ENCODE peak calls at places on chromosomes 12 and 14, in five cellular contexts. One of them, this sample, is unnamed. For H3K9me3, the result is how much of the 10 kb centered on the place peaks cover.

GRCh38 chr12:66003951-66004350 is 126.6 kb downstream of the LLPH start:
- DNase-seq in prostate gland: no peak
- DNase-seq in suprapubic skin: no peak
- DNase-seq in transverse colon: no peak
- DNase-seq in H1: no peak
- DNase-seq in this sample: no peak

GRCh38 chr14:100660498-100661339 is 66.0 kb upstream of the DLK1 start:
- DNase-seq in suprapubic skin: no peak
- DNase-seq in prostate gland: no peak
- DNase-seq in H1: no peak
- DNase-seq in transverse colon: no peak
- DNase-seq in this sample: no peak

GRCh38 chr12:119068129-119068856 is 87.0 kb downstream of the SRRM4 start:
- DNase-seq in transverse colon: no peak
- DNase-seq in prostate gland: no peak
- DNase-seq in suprapubic skin: no peak
- DNase-seq in H1: no peak
- DNase-seq in this sample: no peak

GRCh38 chr12:55019784-55020183 is at the start of gene NEUROD4:
- DNase-seq in prostate gland: peak
- DNase-seq in suprapubic skin: no peak
- DNase-seq in H1: peak
- DNase-seq in transverse colon: no peak
- DNase-seq in this sample: peak

GRCh38 chr12:106227641-106228319 is 20.0 kb downstream of the CKAP4 start:
- DNase-seq in prostate gland: peak
- DNase-seq in suprapubic skin: peak
- DNase-seq in transverse colon: peak
- DNase-seq in H1: no peak
- DNase-seq in this sample: peak

GRCh38 chr14:99179506-99179905 is 92.5 kb downstream of the BCL11B start:
- DNase-seq in transverse colon: no peak
- DNase-seq in prostate gland: no peak
- DNase-seq in suprapubic skin: peak
- DNase-seq in H1: no peak
- DNase-seq in this sample: no peak

GRCh38 chr12:65756956-65757511 is 67.2 kb upstream of the HMGA2 start:
- DNase-seq in H1: no peak
- DNase-seq in transverse colon: no peak
- DNase-seq in prostate gland: no peak
- DNase-seq in suprapubic skin: no peak
- DNase-seq in this sample: no peak

GRCh38 chr14:31510222-31510621 is 22.4 kb upstream of the GPR33 start:
- DNase-seq in H1: no peak
- DNase-seq in prostate gland: no peak
- DNase-seq in transverse colon: no peak
- DNase-seq in suprapubic skin: no peak
- DNase-seq in this sample: no peak

GRCh38 chr12:2804390-2805145 is 7.9 kb upstream of the ITFG2 start:
- DNase-seq in prostate gland: no peak
- DNase-seq in transverse colon: no peak
- DNase-seq in suprapubic skin: no peak
- DNase-seq in H1: no peak
- DNase-seq in this sample: no peak

GRCh38 chr12:131620520-131620919 is 90.4 kb upstream of the SFSWAP start:
- DNase-seq in suprapubic skin: no peak
- DNase-seq in H1: no peak
- DNase-seq in transverse colon: no peak
- DNase-seq in prostate gland: no peak
- DNase-seq in this sample: no peak

GRCh38 chr12:30529489-30530269 is 166.0 kb downstream of the IPO8 start:
- DNase-seq in prostate gland: no peak
- DNase-seq in H1: no peak
- DNase-seq in transverse colon: no peak
- DNase-seq in suprapubic skin: no peak
- DNase-seq in this sample: no peak

GRCh38 chr12:89884365-89884915 is 175.8 kb upstream of the ATP2B1 start:
- DNase-seq in transverse colon: no peak
- DNase-seq in prostate gland: no peak
- DNase-seq in H1: no peak
- DNase-seq in suprapubic skin: no peak
- DNase-seq in this sample: no peak

GRCh38 chr12:94595152-94595551 is 55.2 kb downstream of the TMCC3 start:
- DNase-seq in H1: no peak
- DNase-seq in transverse colon: no peak
- DNase-seq in prostate gland: no peak
- DNase-seq in suprapubic skin: no peak
- DNase-seq in this sample: no peak

GRCh38 chr12:93033948-93034347 is 104.9 kb upstream of the EEA1 start:
- DNase-seq in H1: no peak
- DNase-seq in transverse colon: no peak
- DNase-seq in suprapubic skin: no peak
- DNase-seq in prostate gland: no peak
- DNase-seq in this sample: no peak

GRCh38 chr14:58298880-58299664 is 717 bp downstream of the ARID4A start:
- DNase-seq in prostate gland: peak
- DNase-seq in H1: no peak
- DNase-seq in transverse colon: peak
- DNase-seq in suprapubic skin: peak
- DNase-seq in this sample: peak

GRCh38 chr12:103737881-103738280 is 103.2 kb downstream of the NT5DC3 start:
- DNase-seq in H1: no peak
- DNase-seq in transverse colon: no peak
- DNase-seq in suprapubic skin: no peak
- DNase-seq in prostate gland: no peak
- DNase-seq in this sample: no peak

GRCh38 chr12:116204169-116204568 is 73.3 kb downstream of the MED13L start:
- DNase-seq in prostate gland: no peak
- DNase-seq in H1: no peak
- DNase-seq in suprapubic skin: no peak
- DNase-seq in transverse colon: no peak
- DNase-seq in this sample: no peak

GRCh38 chr12:82583756-82584155 is 103.0 kb upstream of the TMTC2 start:
- DNase-seq in prostate gland: no peak
- DNase-seq in transverse colon: no peak
- DNase-seq in suprapubic skin: no peak
- DNase-seq in H1: no peak
- DNase-seq in this sample: no peak

GRCh38 chr12:132204822-132205270 is 60.6 kb downstream of the NOC4L start:
- DNase-seq in transverse colon: no peak
- DNase-seq in H1: no peak
- DNase-seq in prostate gland: no peak
- DNase-seq in suprapubic skin: no peak
- DNase-seq in this sample: no peak

GRCh38 chr12:116259800-116260589 is 17.5 kb downstream of the MED13L start:
- DNase-seq in H1: no peak
- DNase-seq in prostate gland: no peak
- DNase-seq in suprapubic skin: no peak
- DNase-seq in transverse colon: no peak
- DNase-seq in this sample: no peak

GRCh38 chr12:65525501-65526141 is 247.1 kb downstream of the MSRB3 start:
- DNase-seq in H1: no peak
- DNase-seq in transverse colon: no peak
- DNase-seq in suprapubic skin: no peak
- DNase-seq in prostate gland: no peak
- DNase-seq in this sample: no peak

GRCh38 chr12:4978737-4979136 is 64.9 kb upstream of the KCNA5 start:
- DNase-seq in transverse colon: no peak
- DNase-seq in prostate gland: no peak
- DNase-seq in suprapubic skin: no peak
- DNase-seq in H1: no peak
- DNase-seq in this sample: no peak

GRCh38 chr14:50383618-50384225 is 13.0 kb downstream of the CDKL1 start:
- DNase-seq in suprapubic skin: no peak
- DNase-seq in prostate gland: no peak
- DNase-seq in transverse colon: no peak
- DNase-seq in H1: no peak
- DNase-seq in this sample: no peak

GRCh38 chr14:106605548-106606448 is 1079.4 kb downstream of the TMEM121 start:
- DNase-seq in prostate gland: no peak
- DNase-seq in suprapubic skin: no peak
- DNase-seq in H1: no peak
- DNase-seq in transverse colon: peak
- DNase-seq in this sample: peak

GRCh38 chr14:106610691-106611090 is 1084.3 kb downstream of the TMEM121 start:
- DNase-seq in H1: no peak
- DNase-seq in prostate gland: no peak
- DNase-seq in transverse colon: no peak
- DNase-seq in suprapubic skin: no peak
- DNase-seq in this sample: no peak

DNA sequence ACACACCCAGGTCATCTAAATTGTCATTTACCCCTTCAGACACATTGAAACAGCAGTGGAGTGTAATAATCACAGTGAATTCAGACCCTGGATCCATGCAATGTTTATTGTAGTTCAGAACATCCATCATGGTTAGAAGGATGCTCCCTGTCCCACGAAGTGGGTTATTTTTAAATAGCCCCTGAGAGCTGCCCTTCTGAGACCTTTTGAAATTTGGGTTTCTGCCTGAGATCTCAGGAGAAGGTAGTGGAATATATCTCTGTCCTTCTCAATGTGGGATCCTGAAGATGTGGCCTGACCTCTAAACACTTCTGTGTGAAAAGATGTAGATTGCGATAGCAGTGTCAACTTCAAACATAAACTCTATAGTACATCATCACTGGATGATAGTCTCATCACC is 1080.6 kb downstream of the TMEM121 start:
- DNase-seq in prostate gland: no peak
- DNase-seq in suprapubic skin: no peak
- DNase-seq in H1: no peak
- DNase-seq in transverse colon: no peak
- DNase-seq in this sample: no peak
- H3K9me3 ChIP-seq in prostate gland: under half
- H3K9me3 ChIP-seq in suprapubic skin: under half
- H3K9me3 ChIP-seq in H1: half or more
- H3K9me3 ChIP-seq in transverse colon: under half
- H3K9me3 ChIP-seq in this sample: under half

DNA sequence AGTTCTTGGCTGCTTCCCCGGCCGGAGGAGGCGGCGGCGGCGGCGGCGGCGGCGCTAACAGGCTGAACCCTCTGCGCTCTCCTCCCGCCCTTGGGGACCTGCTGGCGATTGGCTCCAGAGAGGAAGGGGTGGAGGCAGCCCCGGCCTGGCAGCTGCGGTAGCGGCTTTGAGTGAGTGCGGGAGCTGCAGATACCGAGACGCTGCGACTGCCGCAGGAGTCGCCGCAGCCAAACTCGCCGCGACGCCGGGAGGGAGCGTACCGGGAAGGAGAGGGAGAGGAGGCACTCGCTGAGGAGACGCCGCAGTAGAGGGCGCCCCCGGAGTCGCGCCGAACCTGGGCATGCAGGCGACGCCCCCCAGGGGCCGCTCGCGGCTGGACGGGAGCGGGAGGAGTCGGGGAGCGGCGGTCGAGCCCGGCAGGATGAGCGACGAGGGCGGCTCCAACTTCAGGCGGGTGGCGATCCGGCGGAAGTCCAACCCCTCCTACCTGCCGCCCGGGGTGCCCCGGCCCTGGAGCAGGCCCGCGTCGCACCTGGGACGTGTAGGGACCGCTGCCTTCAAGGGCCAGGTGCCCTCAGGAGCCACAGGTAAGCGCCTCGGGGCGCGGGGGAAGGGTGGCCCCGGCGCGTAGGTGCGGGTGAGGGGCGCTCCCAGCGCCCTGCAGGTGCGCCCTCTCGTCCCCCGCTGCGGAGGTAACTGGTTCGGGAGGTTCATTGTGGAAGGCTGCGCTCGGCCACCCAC is at the start of gene FGD4:
- DNase-seq in prostate gland: peak
- DNase-seq in transverse colon: peak
- DNase-seq in suprapubic skin: peak
- DNase-seq in H1: peak
- DNase-seq in this sample: peak
- TF ChIP-seq POLR2AphosphoS5 in prostate gland: peak
- TF ChIP-seq POLR2AphosphoS5 in transverse colon: peak
- TF ChIP-seq POLR2AphosphoS5 in suprapubic skin: no peak
- TF ChIP-seq POLR2AphosphoS5 in H1: peak
- TF ChIP-seq POLR2AphosphoS5 in this sample: peak

GRCh38 chr12:9108504-9109212 is 7.1 kb downstream of the A2M start:
- DNase-seq in suprapubic skin: no peak
- DNase-seq in transverse colon: no peak
- DNase-seq in prostate gland: no peak
- DNase-seq in H1: no peak
- DNase-seq in this sample: no peak
- TF ChIP-seq POLR2A in suprapubic skin: no peak
- TF ChIP-seq POLR2A in transverse colon: no peak
- TF ChIP-seq POLR2A in prostate gland: no peak
- TF ChIP-seq POLR2A in H1: no peak
- TF ChIP-seq POLR2A in this sample: no peak

DNA sequence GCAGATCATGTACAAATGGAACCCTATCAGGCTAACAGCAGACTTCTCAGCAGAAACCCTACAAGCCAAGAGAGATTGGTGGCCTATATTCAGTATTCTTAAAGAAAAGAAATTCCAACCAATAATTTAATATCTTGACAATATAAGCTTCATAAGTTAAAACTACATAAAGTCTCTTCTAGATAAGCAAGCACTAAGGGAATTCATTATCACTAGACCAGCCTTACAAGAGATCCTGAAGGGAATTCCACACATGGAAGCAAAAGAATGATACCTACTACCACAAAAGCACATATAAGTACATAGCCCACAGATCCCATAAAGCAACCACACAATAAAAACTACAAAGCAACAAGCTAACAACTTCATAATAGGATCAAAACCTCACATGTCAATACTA is 60.4 kb upstream of the SCAF11 start:
- DNase-seq in suprapubic skin: no peak
- DNase-seq in transverse colon: no peak
- DNase-seq in prostate gland: no peak
- DNase-seq in H1: no peak
- DNase-seq in this sample: no peak
- H3K9me3 ChIP-seq in suprapubic skin: under half
- H3K9me3 ChIP-seq in transverse colon: under half
- H3K9me3 ChIP-seq in prostate gland: under half
- H3K9me3 ChIP-seq in H1: under half
- H3K9me3 ChIP-seq in this sample: under half

GRCh38 chr14:103854017-103854808 is 6.8 kb upstream of the PPP1R13B start:
- DNase-seq in prostate gland: no peak
- DNase-seq in transverse colon: no peak
- DNase-seq in suprapubic skin: no peak
- DNase-seq in H1: no peak
- DNase-seq in this sample: no peak

GRCh38 chr14:103857256-103857655 is 9.9 kb upstream of the PPP1R13B start:
- DNase-seq in transverse colon: no peak
- DNase-seq in suprapubic skin: no peak
- DNase-seq in prostate gland: no peak
- DNase-seq in H1: no peak
- DNase-seq in this sample: no peak

GRCh38 chr14:103855734-103856095 is 8.3 kb upstream of the PPP1R13B start:
- DNase-seq in transverse colon: no peak
- DNase-seq in H1: no peak
- DNase-seq in prostate gland: no peak
- DNase-seq in suprapubic skin: no peak
- DNase-seq in this sample: no peak

GRCh38 chr14:103856105-103856504 is 8.7 kb upstream of the PPP1R13B start:
- DNase-seq in suprapubic skin: no peak
- DNase-seq in prostate gland: no peak
- DNase-seq in H1: no peak
- DNase-seq in transverse colon: no peak
- DNase-seq in this sample: no peak

GRCh38 chr14:103854822-103855733 is 7.7 kb upstream of the PPP1R13B start:
- DNase-seq in transverse colon: peak
- DNase-seq in suprapubic skin: peak
- DNase-seq in prostate gland: peak
- DNase-seq in H1: no peak
- DNase-seq in this sample: peak
- TF ChIP-seq POLR2AphosphoS5 in transverse colon: no peak
- TF ChIP-seq POLR2AphosphoS5 in suprapubic skin: no peak
- TF ChIP-seq POLR2AphosphoS5 in prostate gland: peak
- TF ChIP-seq POLR2AphosphoS5 in H1: no peak
- TF ChIP-seq POLR2AphosphoS5 in this sample: no peak

GRCh38 chr12:128795530-128796361 is 28.0 kb downstream of the SLC15A4 start:
- DNase-seq in transverse colon: no peak
- DNase-seq in suprapubic skin: no peak
- DNase-seq in H1: no peak
- DNase-seq in prostate gland: no peak
- DNase-seq in this sample: no peak
- TF ChIP-seq POLR2A in transverse colon: no peak
- TF ChIP-seq POLR2A in suprapubic skin: no peak
- TF ChIP-seq POLR2A in H1: no peak
- TF ChIP-seq POLR2A in prostate gland: no peak
- TF ChIP-seq POLR2A in this sample: no peak